ENCODE peak calls at places on chromosomes 13 and 19, in nine cellular contexts. M is adrenal gland, W is lower leg skin, H is heart left ventricle, R is A549, Z is NB4, L is H54, G is suprapubic skin, U is transverse colon. B is an unnamed sample.

GRCh38 chr13:110127986-110128511 is 178.9 kb downstream of the COL4A1 start:
- DNase-seq in M (no peak), W (no peak), H (no peak), R (no peak), Z (no peak), L (no peak), G (no peak), U (no peak), B (no peak)

GRCh38 chr13:77833331-77833863 is 85.2 kb downstream of the EDNRB start:
- DNase-seq in M (peak), W (peak), H (no peak), R (no peak), Z (no peak), L (no peak), G (no peak), U (no peak), B (no peak)

GRCh38 chr19:8335343-8336071 is 7.6 kb downstream of the KANK3 start:
- DNase-seq in M (no peak), W (no peak), H (no peak), R (peak), Z (no peak), L (no peak), G (no peak), U (peak), B (no peak)

GRCh38 chr13:97411894-97412460 is 22.0 kb upstream of the RAP2A start:
- DNase-seq in M (no peak), W (no peak), H (no peak), R (no peak), Z (no peak), L (no peak), G (no peak), U (no peak), B (no peak)

GRCh38 chr19:28746486-28746885 is 466.5 kb downstream of the UQCRFS1 start:
- DNase-seq in M (no peak), W (no peak), H (no peak), R (no peak), Z (no peak), L (no peak), G (no peak), U (no peak), B (no peak)

GRCh38 chr13:23793711-23794110 is 95.5 kb downstream of the MIPEP start:
- DNase-seq in M (no peak), W (no peak), H (no peak), R (no peak), Z (no peak), L (no peak), G (no peak), U (no peak), B (no peak)

GRCh38 chr19:741506-742131 is 9.3 kb upstream of the MISP start:
- DNase-seq in M (no peak), W (no peak), H (no peak), R (peak), Z (peak), L (no peak), G (no peak), U (no peak), B (no peak)

GRCh38 chr13:80273717-80274116 is 67.2 kb downstream of the SPRY2 start:
- DNase-seq in M (no peak), W (no peak), H (no peak), R (no peak), Z (no peak), L (no peak), G (no peak), U (no peak), B (no peak)

GRCh38 chr13:75860935-75861334 is 224.8 kb downstream of the LMO7 start:
- DNase-seq in M (no peak), W (no peak), H (no peak), R (no peak), Z (no peak), L (no peak), G (no peak), U (no peak), B (no peak)

GRCh38 chr19:1289395-1290244 is 3.9 kb downstream of the EFNA2 start:
- DNase-seq in M (no peak), W (no peak), H (no peak), R (no peak), Z (no peak), L (no peak), G (no peak), U (no peak), B (no peak)

GRCh38 chr19:2229103-2230028 is 6.8 kb downstream of the PLEKHJ1 start:
- DNase-seq in M (no peak), W (no peak), H (no peak), R (no peak), Z (no peak), L (no peak), G (no peak), U (no peak), B (no peak)

GRCh38 chr19:485583-486236 is 10.6 kb upstream of the MADCAM1 start:
- DNase-seq in M (peak), W (peak), H (peak), R (no peak), Z (no peak), L (no peak), G (peak), U (no peak), B (no peak)

GRCh38 chr19:1153891-1154730 is 20.0 kb downstream of the SBNO2 start:
- DNase-seq in M (no peak), W (no peak), H (no peak), R (no peak), Z (no peak), L (no peak), G (no peak), U (no peak), B (no peak)

GRCh38 chr19:7172794-7173193 is 103.3 kb downstream of the ZNF557 start:
- DNase-seq in M (no peak), W (no peak), H (no peak), R (no peak), Z (no peak), L (no peak), G (no peak), U (no peak), B (no peak)

GRCh38 chr19:23070353-23070781 is 46.5 kb upstream of the ZNF730 start:
- DNase-seq in M (no peak), W (peak), H (peak), R (peak), Z (peak), L (no peak), G (no peak), U (peak), B (no peak)

GRCh38 chr19:14385492-14385891 is 4.2 kb downstream of the ADGRE5 start:
- DNase-seq in M (no peak), W (no peak), H (no peak), R (no peak), Z (no peak), L (no peak), G (no peak), U (no peak), B (no peak)

GRCh38 chr13:63086286-63086685 is 1670.6 kb upstream of the PCDH20 start:
- DNase-seq in M (no peak), W (no peak), H (no peak), R (no peak), Z (no peak), L (no peak), G (no peak), U (no peak), B (no peak)

GRCh38 chr19:4066176-4066606 is 508 bp downstream of the ZBTB7A start:
- DNase-seq in M (no peak), W (no peak), H (peak), R (no peak), Z (no peak), L (no peak), G (peak), U (peak), B (peak)

GRCh38 chr19:4065430-4066175 is 1.1 kb downstream of the ZBTB7A start:
- DNase-seq in M (peak), W (peak), H (peak), R (peak), Z (peak), L (peak), G (peak), U (peak), B (peak)

GRCh38 chr19:4067396-4068057 is 828 bp upstream of the ZBTB7A start:
- DNase-seq in M (no peak), W (no peak), H (no peak), R (no peak), Z (peak), L (no peak), G (peak), U (no peak), B (no peak)

GRCh38 chr19:4068058-4068966 is 1.6 kb upstream of the ZBTB7A start:
- DNase-seq in M (no peak), W (no peak), H (no peak), R (no peak), Z (peak), L (no peak), G (no peak), U (peak), B (no peak)

DNA sequence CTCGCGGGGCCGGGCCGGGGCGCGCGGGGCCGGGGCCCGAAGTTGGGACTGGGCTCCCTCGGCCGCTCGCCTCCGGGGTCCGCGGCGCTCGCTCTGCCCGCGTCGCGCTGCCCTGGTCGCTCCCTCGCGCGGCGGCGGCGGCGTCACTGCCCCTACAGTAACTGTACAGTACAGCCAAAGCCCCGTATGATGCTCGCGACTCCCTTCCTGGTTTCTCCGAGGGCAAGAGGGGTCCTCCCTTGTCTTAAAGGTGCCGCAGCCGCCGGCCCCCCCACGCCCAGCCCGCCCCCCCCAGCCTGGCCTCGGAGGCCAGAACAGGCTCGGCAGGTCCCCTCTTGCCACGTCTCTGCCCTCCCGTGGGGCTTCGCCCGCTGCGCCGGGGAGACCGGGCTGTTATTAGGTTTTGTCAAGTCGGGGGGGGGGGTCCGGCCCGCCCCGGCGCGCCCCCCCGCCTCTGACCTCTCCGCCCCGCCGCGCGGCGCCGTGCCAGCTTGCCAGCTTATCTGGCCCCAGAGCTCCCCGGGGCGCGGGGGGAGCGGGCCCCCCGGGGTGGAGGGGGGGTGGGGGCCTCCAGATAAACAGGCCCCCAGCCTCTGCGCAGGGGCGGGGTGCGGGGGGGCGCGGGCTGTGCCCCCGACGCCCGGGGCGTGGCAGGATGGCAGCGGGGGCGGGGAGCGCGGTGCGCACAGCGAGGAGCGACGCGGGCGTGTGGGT is at the start of gene ZBTB7A:
- DNase-seq in M (peak), W (peak), H (peak), R (peak), Z (peak), L (peak), G (peak), U (peak), B (peak)
- TF ChIP-seq POLR2A in M (peak), W (no peak), H (no peak), R (peak), Z (peak), L (peak), G (peak), U (peak), B (peak)

DNA sequence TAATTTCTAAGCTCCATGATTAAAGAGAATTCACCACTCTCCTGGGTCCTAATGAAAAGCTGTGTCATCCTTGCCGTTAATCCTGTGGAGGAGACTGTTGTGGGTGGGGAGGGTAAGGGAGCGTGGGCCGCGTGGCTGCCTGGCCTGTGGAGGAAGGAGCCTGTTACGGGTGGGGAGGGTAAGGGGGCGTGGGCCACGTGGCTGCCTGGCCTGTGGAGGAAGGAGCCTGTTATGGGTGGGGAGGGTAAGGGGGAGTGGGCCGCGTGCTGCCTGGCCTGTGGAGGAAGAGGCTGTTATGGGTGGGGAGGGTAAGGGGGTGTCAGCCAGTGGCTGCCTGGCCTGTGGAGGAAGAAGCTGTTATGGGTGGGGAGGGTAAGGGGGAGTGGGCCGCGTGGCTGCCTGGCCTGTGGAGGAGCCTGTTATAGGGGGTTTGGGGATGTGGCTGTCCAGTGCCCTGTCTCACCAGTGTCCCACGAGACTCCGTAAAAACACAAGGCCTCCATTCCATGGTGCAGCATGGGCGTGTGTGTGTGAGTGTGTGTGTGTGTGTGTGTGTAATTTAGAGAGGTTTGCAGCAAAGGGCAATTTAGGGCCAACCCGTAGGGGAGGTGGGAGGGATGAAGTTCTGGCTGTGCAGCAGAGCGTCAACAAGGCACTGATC is 15.6 kb upstream of the DCUN1D2 start:
- DNase-seq in M (no peak), W (no peak), H (no peak), R (no peak), Z (peak), L (no peak), G (no peak), U (no peak), B (no peak)
- TF ChIP-seq POLR2A in M (no peak), W (no peak), H (no peak), R (no peak), Z (peak), L (no peak), G (no peak), U (no peak), B (no peak)

DNA sequence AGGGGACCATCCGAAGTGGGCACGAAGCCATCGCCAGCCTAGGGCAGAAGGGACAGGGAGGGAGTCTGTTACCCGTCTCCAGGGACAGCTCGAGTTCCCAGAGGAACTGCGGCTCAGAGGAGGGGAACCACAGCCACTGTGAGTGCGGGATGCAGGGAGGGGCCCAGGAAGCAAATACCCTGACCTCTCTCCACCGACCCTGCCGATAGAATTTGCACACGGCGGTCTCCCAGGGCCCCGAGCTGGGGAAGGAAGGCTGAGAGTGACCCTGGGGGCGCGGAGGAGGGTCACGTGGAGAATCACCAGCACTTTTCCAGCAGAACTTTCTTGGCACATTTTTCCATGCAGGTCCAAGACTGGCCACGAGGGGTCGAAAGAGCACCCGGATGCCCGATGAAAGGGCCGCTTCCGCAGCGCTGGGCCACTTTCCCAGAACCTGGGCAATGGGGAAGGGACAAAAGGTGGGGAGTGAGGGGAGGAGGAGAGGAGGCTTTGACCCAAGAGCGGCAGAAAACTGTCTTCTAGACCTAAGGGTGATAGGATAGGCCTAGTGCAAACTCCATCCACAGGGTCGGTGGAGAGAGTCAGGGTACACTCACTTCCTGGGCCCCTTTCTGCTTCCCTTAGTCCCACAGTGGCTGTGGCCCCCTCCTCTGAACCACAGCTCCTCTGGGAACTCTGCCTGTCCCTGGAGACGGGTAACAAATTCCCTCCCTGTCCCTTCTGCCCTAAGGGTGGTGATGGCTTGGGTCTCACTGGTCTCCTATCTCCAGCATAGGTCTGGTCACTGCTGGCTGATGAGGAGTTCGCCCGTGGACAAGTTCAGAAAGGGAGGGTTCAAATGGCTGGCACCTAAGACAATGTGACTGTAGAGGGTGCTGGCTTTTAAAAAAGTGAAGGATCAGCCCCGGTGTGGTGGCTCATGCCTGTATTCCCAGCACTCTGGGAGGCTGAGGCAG is 5.3 kb upstream of the GPR4 start:
- DNase-seq in M (peak), W (peak), H (peak), R (peak), Z (peak), L (peak), G (peak), U (peak), B (peak)
- TF ChIP-seq POLR2A in M (no peak), W (no peak), H (no peak), R (no peak), Z (no peak), L (no peak), G (no peak), U (no peak), B (no peak)

GRCh38 chr19:34173145-34173956 is 1.0 kb downstream of the LSM14A start:
- DNase-seq in M (peak), W (peak), H (peak), R (peak), Z (peak), L (peak), G (peak), U (peak), B (peak)

GRCh38 chr19:34176581-34176980 is 4.3 kb downstream of the LSM14A start:
- DNase-seq in M (no peak), W (no peak), H (no peak), R (no peak), Z (no peak), L (no peak), G (no peak), U (no peak), B (no peak)

GRCh38 chr19:34171539-34171876 is 796 bp upstream of the LSM14A start:
- DNase-seq in M (no peak), W (no peak), H (no peak), R (no peak), Z (no peak), L (peak), G (no peak), U (no peak), B (no peak)

GRCh38 chr19:34172661-34173144 is 399 bp downstream of the LSM14A start:
- DNase-seq in M (peak), W (no peak), H (peak), R (no peak), Z (no peak), L (peak), G (no peak), U (peak), B (no peak)

GRCh38 chr19:34171877-34172660 is at the start of gene LSM14A:
- DNase-seq in M (peak), W (peak), H (peak), R (peak), Z (peak), L (peak), G (peak), U (peak), B (peak)
- TF ChIP-seq POLR2A in M (peak), W (no peak), H (no peak), R (peak), Z (peak), L (peak), G (peak), U (peak), B (peak)

GRCh38 chr13:31199849-31200635 is at the start of gene B3GLCT:
- DNase-seq in M (peak), W (peak), H (peak), R (peak), Z (peak), L (peak), G (peak), U (peak), B (peak)
- TF ChIP-seq POLR2A in M (peak), W (no peak), H (no peak), R (peak), Z (peak), L (peak), G (peak), U (no peak), B (peak)

DNA sequence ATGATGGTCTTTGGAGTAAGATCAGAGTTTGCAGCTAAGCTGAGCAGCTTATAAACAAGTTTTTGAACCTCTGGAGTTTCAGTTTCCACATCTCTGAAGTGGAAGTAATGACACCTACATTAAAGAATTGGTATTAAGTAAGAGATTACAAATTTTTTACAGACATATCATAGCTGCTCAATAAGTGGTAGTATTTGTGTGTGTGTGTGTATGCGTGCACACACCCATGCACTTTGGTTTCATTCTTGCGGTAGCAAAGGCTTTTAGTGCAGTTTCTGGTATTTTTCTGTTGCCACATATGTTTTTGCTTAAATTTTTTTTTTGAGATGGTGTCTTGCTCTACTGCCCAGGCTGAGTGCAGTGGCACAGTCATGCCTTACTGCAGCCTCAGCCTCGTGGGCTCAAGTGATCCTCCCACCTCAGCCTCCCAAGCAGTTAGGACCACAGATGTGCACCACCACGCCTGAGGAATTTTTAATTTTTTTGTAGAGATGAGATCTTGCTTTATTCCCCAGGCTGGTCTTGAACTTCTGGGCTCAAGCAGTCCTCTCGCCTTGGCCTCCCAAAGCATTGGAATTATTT is 4.5 kb downstream of the NAA16 start:
- DNase-seq in M (no peak), W (no peak), H (no peak), R (no peak), Z (no peak), L (no peak), G (no peak), U (no peak), B (no peak)
- TF ChIP-seq POLR2A in M (no peak), W (no peak), H (no peak), R (no peak), Z (no peak), L (no peak), G (no peak), U (no peak), B (no peak)

DNA sequence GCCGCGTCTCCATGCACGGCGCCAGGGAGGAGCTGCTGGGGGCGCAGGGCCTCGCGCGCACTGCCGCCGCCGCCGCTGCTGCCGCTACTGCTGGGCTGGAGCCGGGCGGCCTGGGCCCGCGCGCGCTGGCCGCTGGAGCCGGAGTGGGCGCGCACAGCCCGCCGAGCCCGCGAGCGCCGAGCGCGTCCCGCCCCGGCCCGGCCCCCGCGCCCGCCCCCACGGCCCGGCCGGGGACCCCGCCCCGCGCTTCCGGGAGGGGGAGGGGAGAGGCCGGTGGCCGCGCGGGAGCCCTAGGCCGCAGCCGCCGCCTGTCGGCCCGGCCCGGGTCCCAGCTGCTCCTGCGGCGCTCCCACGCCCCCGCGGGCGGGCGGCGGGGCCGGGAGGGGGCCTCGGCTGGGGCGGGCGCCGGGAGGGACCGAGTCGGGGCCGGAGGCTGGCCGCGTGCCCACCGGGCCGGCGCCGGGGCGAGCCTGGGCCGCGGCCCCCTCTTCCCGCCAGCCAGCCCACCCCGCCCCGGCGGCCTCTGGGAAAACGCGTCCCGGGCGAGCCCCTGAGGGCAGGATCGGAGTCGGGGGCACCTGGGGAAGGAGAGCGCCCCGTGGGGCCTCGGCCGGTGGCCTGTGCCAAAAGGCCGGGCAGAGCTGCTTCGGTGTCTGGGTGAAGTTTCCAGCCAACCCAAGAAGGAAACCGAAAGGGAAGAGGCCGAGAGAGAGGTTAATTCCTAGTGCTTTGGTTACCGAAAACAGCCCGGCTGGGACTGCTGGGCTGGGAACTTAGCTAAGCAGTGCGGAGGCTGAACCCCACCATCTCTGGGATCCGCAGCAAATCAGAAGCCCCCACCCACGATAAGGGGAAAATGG is at the start of gene STK24:
- DNase-seq in M (peak), W (no peak), H (peak), R (peak), Z (peak), L (peak), G (peak), U (peak), B (peak)
- TF ChIP-seq POLR2A in M (peak), W (no peak), H (no peak), R (peak), Z (peak), L (peak), G (peak), U (peak), B (peak)

B was measured in prostate gland.